ENCODE peak calls at places on chromosomes 1 and 21, in seven cellular contexts. F is astrocyte of the cerebellum; H is GM23248; B is CD8-positive, alpha-beta T cell; W is BJ; N is H7; O is pancreas. L is an unnamed sample.

GRCh38 chr1:32199717-32200072 is 700 bp upstream of the CCDC28B start:
- DNase-seq in N (peak), F (no peak), H (peak), B (no peak), O (peak), W (no peak), L (no peak)

GRCh38 chr1:172895050-172895460 is 155.7 kb downstream of the TNFSF18 start:
- DNase-seq in O (no peak), F (no peak), B (no peak), H (no peak), W (no peak), N (no peak), L (peak)

GRCh38 chr1:61130338-61131000 is 48.1 kb downstream of the NFIA start:
- DNase-seq in N (no peak), F (no peak), B (no peak), W (no peak), H (no peak), O (no peak), L (no peak)

GRCh38 chr1:85220756-85221166 is 19.9 kb upstream of the SYDE2 start:
- DNase-seq in O (no peak), N (no peak), W (no peak), B (no peak), F (no peak), H (no peak), L (no peak)

GRCh38 chr1:68442822-68443556 is 6.8 kb downstream of the RPE65 start:
- DNase-seq in O (no peak), F (no peak), B (no peak), N (peak), W (peak), H (peak), L (peak)

GRCh38 chr1:221801773-221802516 is 60.1 kb upstream of the DUSP10 start:
- DNase-seq in O (no peak), B (no peak), H (peak), W (no peak), N (no peak), F (peak), L (peak)

GRCh38 chr1:164611754-164612642 is 53.0 kb downstream of the PBX1 start:
- DNase-seq in B (no peak), W (no peak), H (peak), N (peak), O (no peak), F (peak), L (peak)

GRCh38 chr1:242033331-242033956 is 34.5 kb upstream of the MAP1LC3C start:
- DNase-seq in O (no peak), H (no peak), N (no peak), F (no peak), W (no peak), B (no peak), L (no peak)

GRCh38 chr1:68128820-68129219 is 78.4 kb upstream of the DIRAS3 start:
- DNase-seq in N (no peak), F (no peak), H (no peak), B (no peak), O (no peak), W (no peak), L (no peak)

GRCh38 chr21:38531610-38532009 is 33.3 kb upstream of the ERG start:
- DNase-seq in N (no peak), F (peak), W (no peak), H (peak), B (no peak), O (no peak), L (peak)

GRCh38 chr1:14647777-14648176 is 49.3 kb downstream of the KAZN start:
- DNase-seq in O (no peak), W (no peak), N (no peak), F (no peak), B (no peak), H (no peak), L (no peak)

GRCh38 chr1:160834945-160835565 is 27.6 kb downstream of the CD244 start:
- DNase-seq in F (no peak), H (peak), B (no peak), W (no peak), O (no peak), N (peak), L (peak)

GRCh38 chr1:179743679-179744400 is 749 bp downstream of the FAM163A start:
- DNase-seq in W (no peak), B (no peak), N (peak), F (no peak), H (peak), O (peak), L (no peak)

GRCh38 chr1:39359028-39359570 is 132.3 kb upstream of the BMP8A start:
- DNase-seq in N (no peak), W (no peak), H (no peak), O (no peak), B (no peak), F (peak), L (no peak)

GRCh38 chr21:44497641-44498243 is 42.3 kb downstream of the KRTAP10-1 start:
- DNase-seq in N (peak), F (no peak), O (peak), W (no peak), B (no peak), H (peak), L (peak)

GRCh38 chr1:18735369-18735997 is 104.8 kb downstream of the PAX7 start:
- DNase-seq in W (no peak), N (peak), O (no peak), F (no peak), H (no peak), B (no peak), L (no peak)

GRCh38 chr1:21655748-21656147 is 13.4 kb downstream of the RAP1GAP start:
- DNase-seq in H (peak), F (no peak), N (peak), O (no peak), B (no peak), W (no peak), L (no peak)

GRCh38 chr1:18972991-18973390 is 16.5 kb upstream of the IFFO2 start:
- DNase-seq in B (no peak), F (no peak), N (no peak), H (peak), W (no peak), O (no peak), L (no peak)

GRCh38 chr1:1554926-1555915 is 14.8 kb upstream of the TMEM240 start:
- DNase-seq in F (no peak), B (no peak), H (peak), O (no peak), N (no peak), W (no peak), L (peak)

GRCh38 chr1:221363074-221363473 is 378.8 kb downstream of the DUSP10 start:
- DNase-seq in H (no peak), B (no peak), F (no peak), W (no peak), O (no peak), N (no peak), L (peak)

GRCh38 chr1:224433671-224434446 is 738 bp downstream of the WDR26 start:
- DNase-seq in N (peak), F (no peak), H (peak), O (peak), B (peak), W (no peak), L (no peak)

GRCh38 chr1:41109316-41110263 is 88.1 kb upstream of the SLFNL1 start:
- DNase-seq in W (peak), F (peak), H (peak), N (no peak), B (no peak), O (no peak), L (peak)

GRCh38 chr1:183578846-183579245 is 11.4 kb downstream of the NCF2 start:
- DNase-seq in F (no peak), H (no peak), W (no peak), N (no peak), O (no peak), B (no peak), L (no peak)

GRCh38 chr1:115492019-115492595 is 149.7 kb upstream of the VANGL1 start:
- DNase-seq in F (no peak), H (no peak), W (no peak), O (no peak), N (no peak), B (no peak), L (no peak)

GRCh38 chr21:44356636-44357035 is 3.2 kb downstream of the TRPM2 start:
- DNase-seq in N (no peak), F (no peak), O (no peak), H (no peak), W (no peak), B (no peak), L (no peak)

GRCh38 chr1:32361674-32362473 is 411 bp downstream of the FAM229A start:
- DNase-seq in H (peak), F (no peak), B (no peak), O (peak), W (no peak), N (peak), L (peak)

GRCh38 chr1:244302889-244303609 is 148.7 kb downstream of the ADSS2 start:
- DNase-seq in F (no peak), B (no peak), N (no peak), W (no peak), H (peak), O (no peak), L (peak)

GRCh38 chr1:203153989-203154821 is 21.4 kb downstream of the MYBPH start:
- DNase-seq in O (no peak), H (peak), W (no peak), B (no peak), F (no peak), N (no peak), L (peak)

GRCh38 chr1:210198840-210199239 is 33.8 kb upstream of the SERTAD4 start:
- DNase-seq in F (no peak), N (no peak), H (no peak), W (no peak), O (no peak), B (no peak), L (no peak)

GRCh38 chr1:24897263-24898151 is 32.6 kb downstream of the RUNX3 start:
- DNase-seq in F (no peak), N (peak), B (peak), W (no peak), O (peak), H (no peak), L (no peak)

GRCh38 chr1:219179293-219179692 is 5.6 kb downstream of the LYPLAL1 start:
- DNase-seq in N (no peak), O (no peak), B (no peak), F (no peak), W (no peak), H (peak), L (no peak)

GRCh38 chr1:242754061-242754648 is 229.7 kb upstream of the PLD5 start:
- DNase-seq in O (no peak), W (no peak), F (no peak), H (no peak), N (no peak), B (no peak), L (no peak)

GRCh38 chr1:235018161-235018560 is 110.5 kb downstream of the TOMM20 start:
- DNase-seq in H (peak), W (peak), N (no peak), O (no peak), F (peak), B (no peak), L (peak)

GRCh38 chr1:48794815-48795214 is 18.1 kb upstream of the BEND5 start:
- DNase-seq in B (no peak), H (peak), F (no peak), N (no peak), O (no peak), W (no peak), L (peak)

GRCh38 chr1:177884499-177885021 is 85.3 kb downstream of the SEC16B start:
- DNase-seq in O (no peak), H (peak), W (no peak), B (no peak), F (no peak), N (no peak), L (peak)

GRCh38 chr1:221411283-221411682 is 330.6 kb downstream of the DUSP10 start:
- DNase-seq in O (no peak), N (no peak), B (no peak), W (no peak), H (no peak), F (no peak), L (no peak)

GRCh38 chr1:214317734-214318133 is 36.8 kb downstream of the SMYD2 start:
- DNase-seq in F (peak), B (no peak), N (no peak), W (no peak), H (no peak), O (no peak), L (peak)

GRCh38 chr1:168554603-168555520 is 11.1 kb upstream of the XCL2 start:
- DNase-seq in O (no peak), N (no peak), B (no peak), W (no peak), F (no peak), H (no peak), L (no peak)

GRCh38 chr21:26800455-26801454 is 44.5 kb downstream of the ADAMTS1 start:
- DNase-seq in F (no peak), W (peak), H (peak), N (no peak), B (no peak), O (no peak), L (peak)

GRCh38 chr21:26800001-26800400 is 45.2 kb downstream of the ADAMTS1 start:
- DNase-seq in H (peak), F (no peak), B (no peak), W (no peak), N (no peak), O (no peak), L (peak)

GRCh38 chr21:26804895-26805609 is 40.2 kb downstream of the ADAMTS1 start:
- DNase-seq in F (no peak), B (no peak), N (no peak), H (peak), O (no peak), W (peak), L (peak)

GRCh38 chr21:26798856-26799751 is 46.1 kb downstream of the ADAMTS1 start:
- DNase-seq in F (no peak), B (no peak), O (no peak), H (no peak), N (no peak), W (no peak), L (peak)

DNA sequence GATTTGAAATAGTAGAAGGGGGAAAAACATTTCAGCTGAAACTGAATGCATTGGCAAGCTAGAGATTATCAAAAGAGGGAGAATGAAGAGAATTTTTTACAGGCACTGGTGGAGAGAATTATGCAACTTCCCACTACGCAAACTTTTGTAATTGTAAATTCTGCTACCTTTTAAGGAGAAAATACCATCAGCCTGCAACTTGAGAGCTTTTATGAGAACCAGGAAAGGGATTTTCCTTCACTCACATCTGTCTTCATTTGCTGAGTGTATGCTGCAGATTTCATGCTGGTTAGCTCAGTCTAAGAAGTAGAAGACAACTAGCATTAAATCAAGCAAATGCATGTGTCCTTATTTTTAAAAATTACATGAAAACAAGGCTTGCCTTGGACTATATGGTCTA is 43.7 kb downstream of the ADAMTS1 start:
- DNase-seq in H (peak), B (no peak), W (peak), N (no peak), F (no peak), O (no peak), L (peak)
- H3K4me3 ChIP-seq in H (peak), B (no peak), W (no peak), N (no peak), F (no peak), O (no peak), L (no peak)

GRCh38 chr1:44784094-44785026 is 3.6 kb downstream of the BEST4 start:
- DNase-seq in N (peak), F (no peak), O (peak), B (peak), W (no peak), H (peak), L (no peak)
- H3K4me3 ChIP-seq in N (peak), F (peak), O (peak), B (peak), W (peak), H (peak), L (peak)

GRCh38 chr1:7437608-7438395 is 333.3 kb upstream of the VAMP3 start:
- DNase-seq in N (no peak), H (no peak), F (no peak), W (no peak), O (peak), B (no peak), L (no peak)
- H3K4me3 ChIP-seq in N (no peak), H (no peak), F (no peak), W (no peak), O (no peak), B (no peak), L (no peak)

GRCh38 chr1:17437260-17438175 is 2.0 kb downstream of the RCC2 start:
- DNase-seq in H (peak), B (peak), W (no peak), O (no peak), F (no peak), N (peak), L (peak)
- H3K4me3 ChIP-seq in H (peak), B (peak), W (peak), O (peak), F (peak), N (peak), L (peak)

GRCh38 chr1:155007253-155007828 is 4.7 kb downstream of the ZBTB7B start:
- DNase-seq in N (peak), O (peak), B (no peak), F (no peak), W (no peak), H (no peak), L (no peak)
- H3K4me3 ChIP-seq in N (no peak), O (peak), B (no peak), F (no peak), W (no peak), H (no peak), L (no peak)

DNA sequence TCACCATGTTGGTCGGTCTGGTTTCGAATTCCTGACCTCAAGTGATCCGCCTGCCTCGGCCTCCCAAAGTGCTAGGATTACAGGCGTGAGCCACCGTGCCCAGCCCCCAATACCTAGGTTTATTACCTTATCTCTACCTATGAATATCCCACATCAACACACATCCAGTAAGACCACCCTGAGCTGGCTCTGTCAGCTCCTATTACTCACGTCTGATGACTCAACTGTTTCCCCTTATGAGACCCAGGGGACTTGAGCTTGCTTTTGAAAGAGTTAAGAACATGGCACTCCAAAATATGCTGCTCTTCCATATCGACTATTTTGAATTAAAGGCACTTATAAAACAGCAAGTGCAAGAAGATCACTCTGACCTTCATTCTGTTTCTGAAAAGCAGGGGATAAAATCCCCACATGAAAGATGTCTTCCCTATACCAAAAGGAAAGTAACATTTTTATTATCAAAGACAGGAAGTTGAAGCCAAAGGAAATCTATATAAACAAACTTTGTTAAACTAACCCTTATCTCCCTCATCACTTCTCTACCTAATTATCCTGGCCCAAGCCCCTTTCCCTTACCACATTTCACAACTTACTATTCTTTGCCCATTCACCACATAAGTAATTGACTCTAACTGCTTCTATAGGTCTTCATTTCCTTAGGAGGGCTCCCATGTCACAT is 41.3 kb upstream of the OSBPL9 start:
- DNase-seq in O (no peak), H (peak), B (no peak), F (no peak), W (no peak), N (no peak), L (peak)
- H3K4me3 ChIP-seq in O (no peak), H (no peak), B (no peak), F (no peak), W (no peak), N (no peak), L (no peak)

DNA sequence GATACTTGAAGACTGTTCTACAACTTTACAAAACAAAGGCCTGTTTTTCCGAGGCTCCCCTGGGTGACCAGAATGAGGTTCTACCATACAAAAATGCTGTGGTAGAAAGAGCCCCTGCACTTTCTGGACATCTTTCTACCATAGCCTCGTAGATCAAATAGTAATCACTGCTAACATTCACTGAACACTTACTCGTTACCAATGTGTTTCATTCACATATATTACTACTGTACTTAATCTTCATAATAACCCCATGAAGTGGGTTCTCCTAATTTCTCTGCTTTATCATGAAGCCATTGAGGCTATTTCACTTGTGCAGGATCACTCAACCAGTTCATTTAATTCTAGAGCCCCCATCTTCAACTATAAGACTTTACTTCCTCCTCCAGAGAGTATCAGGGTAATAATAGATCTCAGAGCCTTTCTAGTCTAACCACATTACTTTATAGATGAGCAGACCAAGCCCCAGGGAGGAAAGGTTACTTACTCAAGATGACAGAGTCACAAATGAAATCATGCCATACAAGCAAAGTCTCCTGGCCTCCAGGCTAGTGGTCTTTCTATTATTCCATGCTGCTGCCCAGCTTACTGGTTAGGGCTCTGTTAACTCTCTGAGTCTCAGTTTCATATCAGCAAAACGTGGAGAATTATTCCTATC is 46.7 kb upstream of the OSBPL9 start:
- DNase-seq in W (no peak), B (no peak), F (no peak), H (peak), O (no peak), N (no peak), L (no peak)
- H3K4me3 ChIP-seq in W (no peak), B (no peak), F (no peak), H (no peak), O (no peak), N (no peak), L (no peak)

GRCh38 chr1:12690156-12690555 is 25.8 kb upstream of the AADACL3 start:
- DNase-seq in N (no peak), O (no peak), F (no peak), W (no peak), B (no peak), H (no peak), L (no peak)
- H3K4me3 ChIP-seq in N (no peak), O (no peak), F (no peak), W (no peak), B (no peak), H (no peak), L (no peak)

DNA sequence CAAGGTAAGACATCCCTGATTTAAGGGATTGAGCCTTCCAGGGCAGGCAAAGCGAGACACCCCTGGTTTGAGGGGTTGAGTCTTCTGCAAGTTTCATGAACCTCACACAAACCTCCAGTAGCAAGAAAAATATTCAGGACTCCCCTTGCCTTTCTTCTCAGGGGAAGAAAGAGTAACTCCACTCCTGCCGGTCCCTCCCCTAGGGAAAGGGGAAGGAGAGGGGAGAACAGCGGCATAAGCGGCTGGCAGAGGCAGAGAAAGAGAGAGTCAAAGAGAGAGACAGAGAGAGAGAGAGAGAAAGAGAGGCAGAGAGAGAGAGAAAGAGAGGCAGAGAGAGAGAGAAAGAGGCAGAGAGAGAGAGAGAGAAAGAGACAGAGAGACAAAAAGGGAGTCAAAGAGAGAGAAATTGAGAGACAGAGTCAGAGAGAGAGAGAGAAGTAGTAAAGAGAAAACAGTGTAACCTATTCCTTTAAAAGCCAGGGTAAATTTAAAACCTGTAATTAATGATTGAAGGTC is 29.5 kb upstream of the CBR3 start:
- DNase-seq in H (no peak), W (no peak), F (no peak), N (no peak), O (no peak), B (no peak), L (no peak)
- H3K4me3 ChIP-seq in H (no peak), W (no peak), F (no peak), N (peak), O (no peak), B (no peak), L (peak)